ENCODE peak calls at places on chromosomes 7 and 10, in four cellular contexts. P is A549, G is activated gamma-delta T cell treated with Interleukin-2 at 50 U/mL for 16 hours, O is mesothelial cell of epicardium. R is an unnamed sample.

GRCh38 chr7:22422831-22423615 is 66.1 kb upstream of the RAPGEF5 start:
- DNase-seq in P (no peak), G (no peak), O (no peak), R (no peak)

GRCh38 chr10:71442859-71443570 is 46.3 kb downstream of the CDH23 start:
- DNase-seq in P (no peak), G (no peak), O (no peak), R (no peak)

GRCh38 chr10:129951841-129952240 is 12.2 kb downstream of the EBF3 start:
- DNase-seq in P (no peak), G (no peak), O (no peak), R (no peak)

GRCh38 chr10:9331583-9332008 is 1277.1 kb downstream of the GATA3 start:
- DNase-seq in P (peak; percentile 54), G (no peak), O (no peak), R (no peak)

GRCh38 chr10:32929634-32930033 is 28.4 kb downstream of the ITGB1 start:
- DNase-seq in P (no peak), G (no peak), O (no peak), R (no peak)

GRCh38 chr10:93542358-93542791 is 24.1 kb upstream of the FFAR4 start:
- DNase-seq in P (peak; percentile 27), G (no peak), O (peak; percentile 62), R (no peak)

GRCh38 chr7:117775826-117776623 is 97.2 kb downstream of the CTTNBP2 start:
- DNase-seq in P (no peak), G (no peak), O (no peak), R (no peak)

GRCh38 chr10:124346831-124347230 is 71.9 kb downstream of the OAT start:
- DNase-seq in P (no peak), G (no peak), O (no peak), R (no peak)

GRCh38 chr7:38702002-38702535 is 70.9 kb upstream of the AMPH start:
- DNase-seq in P (no peak), G (no peak), O (no peak), R (no peak)

GRCh38 chr7:2141656-2142055 is 91.1 kb downstream of the MAD1L1 start:
- DNase-seq in P (no peak), G (no peak), O (no peak), R (no peak)

GRCh38 chr7:16833373-16833772 is 28.6 kb upstream of the AGR2 start:
- DNase-seq in P (no peak), G (no peak), O (no peak), R (no peak)

GRCh38 chr10:132412316-132413192 is 15.6 kb downstream of the PWWP2B start:
- DNase-seq in P (no peak), G (no peak), O (no peak), R (no peak)

GRCh38 chr10:133166828-133167692 is 7.0 kb downstream of the KNDC1 start:
- DNase-seq in P (no peak), G (no peak), O (no peak), R (peak; percentile 48)

GRCh38 chr10:69965919-69966662 is 86.6 kb upstream of the MACROH2A2 start:
- DNase-seq in P (no peak), G (no peak), O (no peak), R (no peak)

GRCh38 chr7:46282155-46282554 is 361.1 kb upstream of the IGFBP3 start:
- DNase-seq in P (no peak), G (no peak), O (no peak), R (no peak)

GRCh38 chr10:99661370-99661749 is 2.1 kb downstream of the ENTPD7 start:
- DNase-seq in P (peak; percentile 44), G (no peak), O (no peak), R (peak; percentile 82)

GRCh38 chr7:142908921-142909870 is 23.7 kb upstream of the TRPV6 start:
- DNase-seq in P (peak; percentile 31), G (no peak), O (no peak), R (no peak)

GRCh38 chr7:102836206-102836938 is 76.4 kb upstream of the LRRC17 start:
- DNase-seq in P (peak; percentile 63), G (no peak), O (no peak), R (no peak)

GRCh38 chr7:100446040-100446439 is 9.7 kb upstream of the PPP1R35 start:
- DNase-seq in P (no peak), G (no peak), O (no peak), R (no peak)

GRCh38 chr7:84939888-84940287 is 247.0 kb downstream of the SEMA3D start:
- DNase-seq in P (no peak), G (no peak), O (no peak), R (peak; percentile 53)

GRCh38 chr10:102504179-102504975 is 605 bp downstream of the SUFU start:
- DNase-seq in P (no peak), G (peak; percentile 19), O (peak; percentile 75), R (no peak)